ENCODE peak calls at places on chromosomes 7 and 10, in six cellular contexts. Z is CD8-positive, alpha-beta T cell; K is fibroblast of lung; M is progenitor cell of endocrine pancreas; J is chondrocyte; V is psoas muscle. E is an unnamed sample.

GRCh38 chr7:100156331-100157068 is 2.0 kb downstream of the TRAPPC14 start:
- DNase-seq in Z (no peak), K (no peak), M (no peak), J (no peak), V (no peak), E (no peak)

GRCh38 chr7:69439040-69439439 is 159.2 kb upstream of the AUTS2 start:
- DNase-seq in Z (no peak), K (no peak), M (no peak), J (no peak), V (no peak), E (no peak)

GRCh38 chr10:132667613-132668394 is 118.1 kb downstream of the NKX6-2 start:
- DNase-seq in Z (no peak), K (peak), M (no peak), J (peak), V (peak), E (peak)

GRCh38 chr10:77290528-77291155 is 347.0 kb downstream of the KCNMA1 start:
- DNase-seq in Z (no peak), K (peak), M (no peak), J (no peak), V (no peak), E (peak)

GRCh38 chr7:150941983-150942590 is 36.0 kb downstream of the KCNH2 start:
- DNase-seq in Z (peak), K (no peak), M (no peak), J (peak), V (peak), E (no peak)

GRCh38 chr10:67977246-67977645 is 92.8 kb downstream of the SIRT1 start:
- DNase-seq in Z (no peak), K (no peak), M (no peak), J (no peak), V (no peak), E (no peak)

GRCh38 chr10:68223535-68224165 is 8.3 kb downstream of the ATOH7 start:
- DNase-seq in Z (no peak), K (no peak), M (no peak), J (no peak), V (no peak), E (no peak)

GRCh38 chr10:338176-339037 is 203.2 kb downstream of the ZMYND11 start:
- DNase-seq in Z (no peak), K (peak), M (no peak), J (no peak), V (no peak), E (no peak)

GRCh38 chr7:39338716-39339115 is 227.5 kb upstream of the YAE1 start:
- DNase-seq in Z (no peak), K (no peak), M (no peak), J (no peak), V (no peak), E (no peak)

GRCh38 chr7:5455175-5455574 is 31.5 kb upstream of the TNRC18 start:
- DNase-seq in Z (no peak), K (no peak), M (no peak), J (no peak), V (no peak), E (no peak)

GRCh38 chr7:24504040-24504439 is 69.2 kb upstream of the PALS2 start:
- DNase-seq in Z (no peak), K (no peak), M (no peak), J (no peak), V (no peak), E (no peak)

GRCh38 chr7:24501452-24502134 is 71.7 kb upstream of the PALS2 start:
- DNase-seq in Z (no peak), K (no peak), M (no peak), J (no peak), V (no peak), E (no peak)

GRCh38 chr7:24500599-24501451 is 72.4 kb upstream of the PALS2 start:
- DNase-seq in Z (no peak), K (no peak), M (no peak), J (no peak), V (no peak), E (no peak)

GRCh38 chr7:24503511-24503910 is 69.7 kb upstream of the PALS2 start:
- DNase-seq in Z (no peak), K (no peak), M (no peak), J (no peak), V (no peak), E (no peak)

GRCh38 chr7:24502135-24502488 is 71.1 kb upstream of the PALS2 start:
- DNase-seq in Z (no peak), K (no peak), M (no peak), J (no peak), V (no peak), E (no peak)
- TF ChIP-seq CTCF in Z (no peak), K (no peak), M (no peak), J (no peak), V (no peak), E (no peak)

GRCh38 chr7:25259487-25260243 is 31.4 kb upstream of the NPVF start:
- DNase-seq in Z (peak), K (peak), M (peak), J (no peak), V (peak), E (peak)
- TF ChIP-seq CTCF in Z (peak), K (peak), M (peak), J (peak), V (peak), E (peak)

GRCh38 chr7:158646766-158647474 is 57.7 kb downstream of the NCAPG2 start:
- DNase-seq in Z (no peak), K (no peak), M (no peak), J (peak), V (no peak), E (peak)
- TF ChIP-seq CTCF in Z (no peak), K (no peak), M (peak), J (peak), V (peak), E (peak)

GRCh38 chr10:51960494-51960895 is 261.1 kb upstream of the CSTF2T start:
- DNase-seq in Z (no peak), K (peak), M (no peak), J (no peak), V (no peak), E (peak)
- TF ChIP-seq CTCF in Z (peak), K (peak), M (peak), J (peak), V (peak), E (peak)

DNA sequence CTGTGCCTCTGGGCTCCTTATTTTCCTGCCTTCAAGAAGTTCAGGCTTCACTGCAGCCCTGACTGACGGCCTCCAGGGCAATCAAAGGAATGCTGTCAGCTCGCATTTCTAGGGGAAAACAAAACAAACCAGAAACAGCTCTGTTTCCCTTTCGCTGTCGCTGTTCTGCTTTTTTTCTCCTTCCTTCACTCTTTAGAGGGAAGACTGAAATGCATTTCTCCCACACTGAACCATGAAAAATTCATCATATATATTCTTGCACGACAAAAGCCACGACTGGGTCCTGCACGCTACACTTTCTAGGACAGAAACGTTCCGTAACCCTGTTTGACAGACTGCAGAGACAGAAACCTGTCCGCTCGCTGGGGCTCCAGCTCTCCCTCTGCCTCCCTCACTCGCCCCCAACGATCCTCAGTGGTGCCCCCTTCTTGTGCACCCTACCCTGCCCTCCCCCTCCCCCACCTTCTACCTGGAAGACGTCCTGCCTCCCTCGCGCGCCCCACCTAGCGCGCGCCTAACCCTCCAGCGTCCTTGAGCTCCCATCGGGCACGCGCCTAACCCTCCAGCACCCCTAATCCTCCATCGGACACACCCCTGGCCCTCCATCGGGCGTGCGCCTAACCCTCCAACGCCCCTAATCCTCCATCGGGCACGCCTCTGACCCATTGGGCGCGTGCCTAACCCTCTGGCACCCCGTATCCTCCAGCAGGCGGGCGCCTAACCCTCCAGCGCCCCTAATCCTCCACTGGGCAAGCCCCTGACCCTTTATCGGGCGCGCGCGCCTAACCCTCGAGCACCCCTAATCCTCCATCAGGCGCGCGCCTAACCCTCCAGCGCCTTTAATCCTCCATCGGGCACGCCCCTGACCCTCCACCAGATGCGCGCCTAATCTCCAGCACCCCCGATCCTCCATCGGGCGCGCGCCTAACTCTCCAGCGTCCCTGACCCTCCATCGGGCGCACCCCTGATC is 37.1 kb downstream of the SVOPL start:
- DNase-seq in Z (no peak), K (no peak), M (no peak), J (peak), V (peak), E (peak)
- TF ChIP-seq CTCF in Z (no peak), K (no peak), M (no peak), J (peak), V (no peak), E (no peak)

DNA sequence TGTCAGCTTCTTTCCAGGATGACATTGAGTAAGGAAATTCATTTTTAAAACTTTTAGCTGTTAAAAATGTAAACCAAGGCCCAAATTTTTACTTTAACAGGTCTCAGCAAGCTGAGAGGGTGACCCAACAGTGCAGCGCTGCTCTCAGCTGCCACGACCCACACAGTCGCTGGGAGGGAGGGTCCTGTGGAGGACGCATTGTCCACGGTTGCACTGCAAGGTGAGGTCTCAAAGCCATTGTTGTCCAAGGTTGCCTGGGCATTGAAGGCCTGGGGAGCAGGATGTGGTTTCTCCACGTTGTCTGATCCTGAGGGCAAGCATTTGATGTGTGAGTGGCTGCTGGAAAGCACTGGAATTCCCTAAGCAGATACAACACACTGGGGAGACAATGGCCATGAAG is 15.1 kb upstream of the VIPR2 start:
- DNase-seq in Z (no peak), K (no peak), M (no peak), J (no peak), V (no peak), E (no peak)
- TF ChIP-seq CTCF in Z (no peak), K (no peak), M (no peak), J (no peak), V (no peak), E (no peak)

GRCh38 chr7:1533255-1533568 is 2.7 kb downstream of the MAFK start:
- DNase-seq in Z (no peak), K (no peak), M (no peak), J (no peak), V (no peak), E (peak)
- TF ChIP-seq CTCF in Z (no peak), K (no peak), M (no peak), J (no peak), V (no peak), E (no peak)

DNA sequence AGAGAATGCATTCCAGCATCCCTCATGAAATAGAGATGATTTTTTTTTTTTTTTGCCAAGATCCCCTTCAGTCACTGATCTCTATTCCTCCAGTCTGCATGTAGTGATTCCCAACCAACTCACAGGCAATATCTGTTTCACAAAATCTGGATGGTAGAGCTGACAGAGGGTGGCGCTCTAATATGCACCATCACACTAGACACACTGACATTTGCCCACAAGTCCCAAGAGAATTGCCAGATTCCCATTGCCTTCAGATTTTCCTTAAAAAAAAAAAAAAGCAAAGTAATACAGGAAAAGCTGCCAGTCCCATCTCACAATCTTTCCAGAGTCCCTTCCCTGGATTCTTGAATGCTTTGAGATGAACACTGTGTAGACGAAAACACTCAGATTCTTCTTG is 301.0 kb downstream of the SORCS1 start:
- DNase-seq in Z (no peak), K (no peak), M (no peak), J (no peak), V (no peak), E (no peak)
- TF ChIP-seq CTCF in Z (no peak), K (no peak), M (peak), J (no peak), V (no peak), E (no peak)